ENCODE peak calls at places on chromosomes 16 and 17, in four cellular contexts. L, T, I and O are unnamed samples.

GRCh38 chr17:1201132-1201702 is 21.4 kb upstream of the ABR start:
- DNase-seq in I (no peak), L (no peak), T (no peak), O (no peak)

GRCh38 chr16:49649013-49649785 is 206.7 kb downstream of the ZNF423 start:
- DNase-seq in T (peak; percentile 10), L (no peak), I (no peak), O (no peak)

GRCh38 chr17:80260791-80261158 is at the start of gene RNF213:
- DNase-seq in I (no peak), L (peak; percentile 93), T (no peak), O (peak; percentile 77)

GRCh38 chr16:87687998-87688529 is 77.7 kb downstream of the KLHDC4 start:
- DNase-seq in L (no peak), I (no peak), T (no peak), O (no peak)

GRCh38 chr16:19909750-19910322 is 25.2 kb upstream of the GPRC5B start:
- DNase-seq in I (no peak), L (no peak), T (no peak), O (no peak)

GRCh38 chr17:44900894-44901293 is 1.6 kb upstream of the EFTUD2 start:
- DNase-seq in I (no peak), L (no peak), T (no peak), O (no peak)

GRCh38 chr16:66511615-66512500 is 38.1 kb downstream of the TK2 start:
- DNase-seq in T (no peak), I (no peak), L (no peak), O (no peak)

GRCh38 chr17:48064638-48065037 is 16.5 kb downstream of the NFE2L1 start:
- DNase-seq in L (no peak), T (peak; percentile 33), I (no peak), O (no peak)

GRCh38 chr17:31573047-31573446 is 181.6 kb downstream of the RAB11FIP4 start:
- DNase-seq in L (no peak), T (no peak), I (no peak), O (no peak)

GRCh38 chr16:14056970-14057369 is 14.1 kb upstream of the MRTFB start:
- DNase-seq in L (no peak), I (no peak), T (no peak), O (no peak)

GRCh38 chr16:31505483-31505882 is 2.7 kb downstream of the RUSF1 start:
- DNase-seq in L (no peak), T (no peak), I (peak; percentile 61), O (no peak)

GRCh38 chr16:77234611-77235010 is 35.4 kb downstream of the SYCE1L start:
- DNase-seq in T (no peak), I (no peak), L (no peak), O (no peak)

DNA sequence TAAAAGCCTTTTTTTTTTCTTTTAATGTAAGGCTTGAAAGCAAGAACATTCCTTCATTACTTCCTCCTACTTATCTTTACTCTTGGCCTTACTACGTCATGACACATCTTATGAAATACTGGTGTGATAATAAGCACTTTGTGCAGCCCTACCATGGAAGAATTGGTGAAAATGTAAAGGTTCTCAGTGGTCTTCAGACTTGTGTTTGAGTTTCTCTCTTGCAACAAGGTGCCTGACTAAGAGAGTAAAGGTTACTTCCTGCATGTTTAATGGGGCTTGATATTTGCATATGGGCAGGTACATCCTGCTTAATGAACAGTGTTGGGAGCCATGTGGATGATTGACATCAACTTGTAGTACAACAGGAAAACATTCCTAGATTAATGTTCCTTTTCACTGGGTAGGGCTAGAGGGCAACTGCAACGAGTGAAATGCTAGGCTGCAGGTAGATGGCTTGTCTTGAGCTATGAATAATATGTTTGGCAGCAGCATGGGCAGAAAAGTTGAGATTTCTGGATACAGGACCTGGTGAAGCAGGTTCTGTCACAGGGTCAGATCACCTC is 84.5 kb downstream of the PRKCA start:
- DNase-seq in L (no peak), T (peak; percentile 85), I (no peak), O (no peak)
- TF ChIP-seq TARDBP in L (no peak), T (no peak), I (no peak), O (no peak)

DNA sequence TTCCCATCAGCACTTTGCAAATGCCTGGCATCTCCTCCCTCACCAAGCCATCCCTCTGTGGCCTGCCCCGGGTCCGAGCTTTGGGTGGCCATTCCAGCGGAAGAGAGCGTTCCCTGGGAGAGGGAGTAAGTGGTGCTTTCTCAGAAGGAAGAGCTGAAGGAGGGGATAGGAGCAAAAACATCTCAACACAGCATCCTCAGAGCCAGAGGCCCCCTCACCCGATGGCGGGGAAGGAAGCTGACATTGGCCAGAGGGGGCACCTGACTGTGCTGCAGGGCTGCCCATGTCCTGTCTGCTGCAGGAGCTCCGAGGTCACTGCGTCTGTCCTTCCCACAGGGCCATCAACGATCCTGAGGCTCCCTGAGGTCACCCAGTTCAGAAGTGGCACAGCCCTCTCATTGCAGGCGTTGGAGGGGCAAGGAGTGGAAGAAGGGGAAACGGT is 427 bp upstream of the TLCD3B start:
- DNase-seq in L (no peak), I (no peak), T (no peak), O (no peak)
- TF ChIP-seq TARDBP in L (no peak), I (no peak), T (no peak), O (no peak)

GRCh38 chr16:15494231-15494630 is 59.8 kb downstream of the BMERB1 start:
- DNase-seq in I (no peak), L (no peak), T (peak; percentile 73), O (no peak)
- TF ChIP-seq TARDBP in I (no peak), L (no peak), T (no peak), O (no peak)

DNA sequence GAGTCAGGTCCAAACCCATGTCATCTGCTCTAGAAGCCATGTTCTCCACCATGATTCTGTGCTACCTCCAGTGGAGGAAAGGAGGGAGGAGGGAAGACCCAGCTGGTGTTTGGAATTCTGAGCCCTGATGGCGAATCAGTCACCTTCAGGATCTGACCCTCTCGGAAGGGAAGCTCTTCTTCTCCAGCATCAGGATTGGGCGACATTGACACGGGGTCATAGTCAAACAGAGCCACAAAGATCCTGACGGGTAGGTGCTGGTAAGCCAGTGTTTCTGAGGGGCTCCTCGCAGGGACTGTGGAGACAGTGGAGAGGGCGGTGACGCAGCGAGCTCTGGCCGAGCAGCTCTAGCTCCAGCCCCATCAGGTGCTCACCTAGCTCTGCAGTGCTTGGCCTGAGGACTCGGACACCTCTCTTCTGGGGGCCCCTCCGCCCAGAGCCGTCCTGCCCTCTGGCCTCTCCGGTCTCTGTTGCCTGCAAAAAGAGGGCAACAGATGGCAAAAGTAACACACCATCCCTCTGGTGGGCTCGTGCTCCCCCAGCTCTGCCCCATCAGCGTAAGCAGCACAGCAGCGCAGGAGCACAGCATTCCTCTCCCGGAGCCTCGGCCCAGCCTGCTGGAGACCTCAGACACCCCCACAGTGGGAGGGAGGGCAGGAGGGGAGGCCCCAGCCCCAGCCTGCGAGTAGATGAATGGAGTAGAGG is 21.0 kb downstream of the TSPOAP1 start:
- DNase-seq in L (no peak), T (no peak), I (no peak), O (no peak)
- TF ChIP-seq TARDBP in L (no peak), T (no peak), I (no peak), O (no peak)